ENCODE peak calls at places on chromosomes 7 and 10, in four cellular contexts. X is activated effector memory CD4-positive, alpha-beta T cell treated with anti-CD3 and anti-CD28 coated beads, Interleukin-2, amount 50 U/mL, for 16 hours; C is activated T-cell treated with anti-CD3 and anti-CD28 coated beads for 1 hour; U is mesothelial cell of epicardium. L is an unnamed sample.
A peak's percentile ranks its signal among the peaks of the same experiment; 100 is the strongest.

GRCh38 chr10:115830260-115830970 is 442.6 kb downstream of the GFRA1 start:
- DNase-seq in X (no peak), C (no peak), U (no peak), L (no peak)

GRCh38 chr7:139246905-139247304 is 15.9 kb downstream of the UBN2 start:
- DNase-seq in X (no peak), C (no peak), U (no peak), L (no peak)

GRCh38 chr7:131600578-131600977 is 44.1 kb upstream of the PODXL start:
- DNase-seq in X (no peak), C (no peak), U (no peak), L (no peak)

GRCh38 chr7:73966941-73967831 is 60.8 kb upstream of the ELN start:
- DNase-seq in X (no peak), C (no peak), U (no peak), L (no peak)

GRCh38 chr10:84820121-84820520 is 491.7 kb downstream of the CCSER2 start:
- DNase-seq in X (no peak), C (no peak), U (no peak), L (no peak)

GRCh38 chr7:156514851-156515250 is 125.7 kb upstream of the RNF32 start:
- DNase-seq in X (no peak), C (no peak), U (no peak), L (no peak)

GRCh38 chr7:155412416-155413253 is 45.3 kb upstream of the EN2 start:
- DNase-seq in X (peak; percentile 75), C (peak; percentile 22), U (peak; percentile 70), L (no peak)

GRCh38 chr7:134669845-134670373 is 23.3 kb downstream of the BPGM start:
- DNase-seq in X (peak; percentile 90), C (peak; percentile 78), U (no peak), L (peak; percentile 37)

GRCh38 chr7:134618756-134619530 is 27.7 kb upstream of the BPGM start:
- DNase-seq in X (no peak), C (no peak), U (no peak), L (no peak)

GRCh38 chr7:151374726-151375125 is 33.1 kb downstream of the NUB1 start:
- DNase-seq in X (peak; percentile 46), C (no peak), U (no peak), L (no peak)

GRCh38 chr7:21923663-21924062 is 22.0 kb downstream of the CDCA7L start:
- DNase-seq in X (no peak), C (no peak), U (no peak), L (peak; percentile 76)

GRCh38 chr7:400901-401485 is 111.0 kb downstream of the FOXL3 start:
- DNase-seq in X (peak; percentile 42), C (no peak), U (peak; percentile 33), L (no peak)

GRCh38 chr10:116810895-116811294 is 38.4 kb upstream of the ENO4 start:
- DNase-seq in X (no peak), C (no peak), U (no peak), L (no peak)

GRCh38 chr10:33350041-33350440 is 15.6 kb upstream of the NRP1 start:
- DNase-seq in X (no peak), C (no peak), U (no peak), L (no peak)

GRCh38 chr7:123712619-123713018 is 36.2 kb downstream of the WASL start:
- DNase-seq in X (no peak), C (no peak), U (no peak), L (no peak)

GRCh38 chr10:132115736-132116135 is 50.0 kb downstream of the JAKMIP3 start:
- DNase-seq in X (peak; percentile 31), C (no peak), U (no peak), L (no peak)

GRCh38 chr10:100021322-100021721 is 11.6 kb upstream of the DNMBP start:
- DNase-seq in X (no peak), C (no peak), U (no peak), L (no peak)

GRCh38 chr7:80060218-80060806 is 74.3 kb upstream of the GNAI1 start:
- DNase-seq in X (no peak), C (no peak), U (no peak), L (no peak)

GRCh38 chr7:4070214-4070613 is 611.9 kb upstream of the FOXK1 start:
- DNase-seq in X (no peak), C (no peak), U (no peak), L (no peak)

GRCh38 chr7:44147026-44147881 is 6.1 kb upstream of the MYL7 start:
- DNase-seq in X (peak; percentile 55), C (no peak), U (no peak), L (no peak)

GRCh38 chr7:98879198-98879988 is 1.1 kb downstream of the TRRAP start:
- DNase-seq in X (peak; percentile 86), C (peak; percentile 47), U (no peak), L (peak; percentile 24)

GRCh38 chr10:805635-806305 is 116.3 kb upstream of the DIP2C start:
- DNase-seq in X (no peak), C (no peak), U (no peak), L (no peak)

GRCh38 chr10:28734940-28735759 is 57.8 kb downstream of the BAMBI start:
- DNase-seq in X (no peak), C (no peak), U (no peak), L (no peak)

GRCh38 chr7:13908667-13909382 is 80.6 kb downstream of the ETV1 start:
- DNase-seq in X (no peak), C (no peak), U (no peak), L (no peak)

GRCh38 chr10:106705576-106706526 is 458.7 kb downstream of the SORCS1 start:
- DNase-seq in X (no peak), C (no peak), U (peak; percentile 75), L (no peak)

GRCh38 chr10:26448706-26449435 is 10.7 kb downstream of the APBB1IP start:
- DNase-seq in X (peak; percentile 87), C (peak; percentile 53), U (no peak), L (no peak)

GRCh38 chr10:15442056-15442455 is 71.0 kb upstream of the FAM171A1 start:
- DNase-seq in X (no peak), C (no peak), U (no peak), L (no peak)

GRCh38 chr10:129562487-129562886 is 95.4 kb downstream of the MGMT start:
- DNase-seq in X (no peak), C (no peak), U (no peak), L (no peak)

GRCh38 chr7:47314728-47315601 is 266.9 kb downstream of the TNS3 start:
- DNase-seq in X (no peak), C (no peak), U (no peak), L (no peak)